ENCODE peak calls at places on chromosomes 13 and 19, in nine cellular contexts. D, M, S, N, F, A, C, U and I are unnamed samples.

GRCh38 chr13:44903596-44903995 is 85.7 kb downstream of the NUFIP1 start:
- DNase-seq in S (peak; percentile 61), M (no peak), F (peak; percentile 84), A (peak; percentile 98), D (peak; percentile 48), N (peak; percentile 52), C (no peak), U (no peak), I (peak; percentile 90)

GRCh38 chr19:55305491-55305890 is 19.6 kb downstream of the TMEM150B start:
- DNase-seq in M (peak; percentile 16), S (no peak), D (no peak), A (peak; percentile 14), C (peak; percentile 34), F (no peak), N (no peak), U (peak; percentile 68), I (peak; percentile 41)

GRCh38 chr19:11479470-11480080 is 1.3 kb downstream of the ELAVL3 start:
- DNase-seq in C (peak; percentile 23), A (no peak), N (peak; percentile 78), F (no peak), D (peak; percentile 77), S (peak; percentile 83), M (no peak), U (peak; percentile 75), I (peak; percentile 28)

GRCh38 chr19:46111376-46111775 is 13.1 kb downstream of the IGFL3 start:
- DNase-seq in N (no peak), M (no peak), D (no peak), S (no peak), U (no peak), A (no peak), F (no peak), C (no peak), I (no peak)

GRCh38 chr13:100514788-100515409 is 73.7 kb downstream of the GGACT start:
- DNase-seq in N (peak; percentile 73), U (peak; percentile 85), A (peak; percentile 58), S (peak; percentile 88), D (peak; percentile 46), F (peak; percentile 75), M (peak; percentile 66), C (peak; percentile 92), I (peak; percentile 89)

GRCh38 chr19:55091955-55092354 is 16.3 kb downstream of the EPS8L1 start:
- DNase-seq in N (no peak), C (no peak), M (no peak), A (no peak), S (no peak), F (no peak), U (peak; percentile 77), D (no peak), I (no peak)

GRCh38 chr13:43293986-43294880 is 270.8 kb downstream of the DNAJC15 start:
- DNase-seq in N (no peak), C (no peak), A (no peak), M (no peak), U (no peak), S (no peak), D (no peak), F (peak; percentile 43), I (no peak)

GRCh38 chr19:367561-367960 is 23.0 kb upstream of the MIER2 start:
- DNase-seq in S (peak; percentile 41), A (no peak), D (no peak), M (no peak), C (no peak), N (no peak), U (no peak), F (no peak), I (no peak)

GRCh38 chr19:18093439-18094161 is 4.0 kb upstream of the MAST3 start:
- DNase-seq in M (no peak), D (peak; percentile 23), A (peak; percentile 60), S (no peak), U (no peak), F (peak; percentile 20), C (no peak), N (no peak), I (peak; percentile 34)